ENCODE peak calls at places on chromosomes 11 and 22, in four cellular contexts. M, Z, P and D are unnamed samples.

GRCh38 chr11:124740277-124740882 is 638 bp downstream of the NRGN start:
- DNase-seq in P (peak; percentile 40), M (no peak), Z (peak; percentile 77), D (peak; percentile 82)

GRCh38 chr11:44806631-44807030 is 79.9 kb downstream of the TSPAN18 start:
- DNase-seq in Z (no peak), M (no peak), P (no peak), D (no peak)

GRCh38 chr11:95371147-95371546 is 140.1 kb upstream of the SESN3 start:
- DNase-seq in Z (no peak), P (no peak), M (no peak), D (no peak)

GRCh38 chr22:49720279-49720959 is 107.3 kb downstream of the BRD1 start:
- DNase-seq in P (no peak), M (peak; percentile 84), Z (no peak), D (no peak)

GRCh38 chr11:119680899-119681370 is 48.1 kb downstream of the NECTIN1 start:
- DNase-seq in M (no peak), Z (no peak), P (no peak), D (peak; percentile 85)

GRCh38 chr22:22697377-22698120 is 53.1 kb downstream of the GGTLC2 start:
- DNase-seq in Z (no peak), P (no peak), M (no peak), D (peak; percentile 34)

GRCh38 chr11:102287963-102288744 is 29.1 kb upstream of the BIRC3 start:
- DNase-seq in Z (no peak), M (no peak), P (peak; percentile 64), D (no peak)

GRCh38 chr11:17760102-17761029 is 25.8 kb downstream of the KCNC1 start:
- DNase-seq in M (no peak), Z (no peak), P (no peak), D (no peak)

GRCh38 chr11:61537326-61537725 is 28.8 kb downstream of the LRRC10B start:
- DNase-seq in P (no peak), M (no peak), Z (no peak), D (no peak)

GRCh38 chr11:109606256-109606655 is 184.3 kb downstream of the C11orf87 start:
- DNase-seq in Z (no peak), P (no peak), M (no peak), D (no peak)

GRCh38 chr11:78138694-78139421 is 568 bp downstream of the ALG8 start:
- DNase-seq in P (no peak), Z (no peak), M (no peak), D (no peak)

GRCh38 chr11:46352063-46352841 is 5.0 kb downstream of the DGKZ start:
- DNase-seq in P (peak; percentile 78), Z (no peak), M (no peak), D (peak; percentile 82)

GRCh38 chr11:130604606-130605005 is 156.2 kb downstream of the ADAMTS15 start:
- DNase-seq in P (no peak), M (no peak), Z (no peak), D (no peak)
- H3K4me1 ChIP-seq in P (no peaks in the 10 kb centered on the region), M (peaks cover 59% of the 10 kb centered on the region), Z (no peaks in the 10 kb centered on the region), D (no peaks in the 10 kb centered on the region)

DNA sequence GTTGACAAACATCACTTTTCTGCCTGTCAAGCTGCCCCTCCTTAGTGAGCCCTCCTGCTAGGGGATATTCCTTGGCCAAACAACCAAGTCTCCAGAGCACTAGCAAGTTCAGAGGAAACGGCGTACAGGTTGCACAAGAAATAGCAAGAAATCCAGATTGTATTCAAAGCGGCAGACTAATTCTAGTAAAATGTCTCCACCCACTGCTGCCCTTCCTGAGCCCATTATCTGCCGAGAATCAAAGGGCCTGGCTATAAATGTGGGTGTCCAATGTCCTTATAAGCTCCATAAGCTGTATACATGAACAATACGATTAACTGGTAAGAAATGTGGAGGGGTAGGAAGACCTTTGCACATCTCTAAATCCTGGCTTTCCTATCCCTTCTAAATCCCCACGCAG is 44.0 kb upstream of the AKIP1 start:
- DNase-seq in P (no peak), M (no peak), Z (no peak), D (no peak)
- H3K4me1 ChIP-seq in P (no peaks in the 10 kb centered on the region), M (peaks cover 55% of the 10 kb centered on the region), Z (peaks cover 45% of the 10 kb centered on the region), D (peaks cover 2% of the 10 kb centered on the region)

GRCh38 chr22:37237371-37238268 is 6.4 kb downstream of the RAC2 start:
- DNase-seq in Z (peak; percentile 31), M (no peak), P (no peak), D (peak; percentile 59)
- H3K4me1 ChIP-seq in Z (peaks cover 16% of the 10 kb centered on the region), M (no peaks in the 10 kb centered on the region), P (peaks cover 96% of the 10 kb centered on the region), D (no peaks in the 10 kb centered on the region)

GRCh38 chr22:32476804-32477203 is 2.2 kb downstream of the FBXO7 start:
- DNase-seq in P (no peak), M (no peak), Z (no peak), D (no peak)
- H3K4me1 ChIP-seq in P (peaks cover 32% of the 10 kb centered on the region), M (peaks cover 50% of the 10 kb centered on the region), Z (peaks cover 44% of the 10 kb centered on the region), D (peaks cover 5% of the 10 kb centered on the region)

DNA sequence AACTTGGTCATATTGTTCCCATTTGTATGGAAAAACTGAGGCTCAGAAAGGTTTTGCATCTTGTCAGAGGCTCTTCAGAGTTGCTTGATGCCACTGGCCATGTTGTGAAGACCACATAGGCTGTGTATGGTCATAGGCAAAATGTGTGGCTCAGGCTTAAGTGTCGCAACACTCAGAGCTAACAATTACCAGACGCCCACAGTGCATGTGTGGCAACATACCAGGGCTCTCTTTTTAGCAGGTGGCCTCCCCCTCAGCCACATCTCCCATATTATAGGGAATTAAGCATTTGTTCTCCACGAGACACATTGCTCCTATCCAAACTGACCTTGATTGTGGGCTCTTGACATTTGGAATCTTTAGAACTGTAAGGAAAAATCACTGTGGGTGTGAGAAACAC is 802.5 kb downstream of the DLG2 start:
- DNase-seq in P (no peak), Z (no peak), M (no peak), D (no peak)
- H3K4me1 ChIP-seq in P (no peaks in the 10 kb centered on the region), Z (no peaks in the 10 kb centered on the region), M (no peaks in the 10 kb centered on the region), D (no peaks in the 10 kb centered on the region)

GRCh38 chr11:33942954-33943353 is 51.1 kb upstream of the LMO2 start:
- DNase-seq in Z (no peak), P (no peak), M (no peak), D (peak; percentile 80)

GRCh38 chr11:33944345-33944692 is 52.4 kb upstream of the LMO2 start:
- DNase-seq in M (no peak), P (no peak), Z (no peak), D (no peak)

GRCh38 chr11:33945481-33946268 is 53.8 kb upstream of the LMO2 start:
- DNase-seq in P (no peak), Z (no peak), M (no peak), D (no peak)

GRCh38 chr11:33944693-33945424 is 53.0 kb upstream of the LMO2 start:
- DNase-seq in P (no peak), M (no peak), Z (no peak), D (no peak)

DNA sequence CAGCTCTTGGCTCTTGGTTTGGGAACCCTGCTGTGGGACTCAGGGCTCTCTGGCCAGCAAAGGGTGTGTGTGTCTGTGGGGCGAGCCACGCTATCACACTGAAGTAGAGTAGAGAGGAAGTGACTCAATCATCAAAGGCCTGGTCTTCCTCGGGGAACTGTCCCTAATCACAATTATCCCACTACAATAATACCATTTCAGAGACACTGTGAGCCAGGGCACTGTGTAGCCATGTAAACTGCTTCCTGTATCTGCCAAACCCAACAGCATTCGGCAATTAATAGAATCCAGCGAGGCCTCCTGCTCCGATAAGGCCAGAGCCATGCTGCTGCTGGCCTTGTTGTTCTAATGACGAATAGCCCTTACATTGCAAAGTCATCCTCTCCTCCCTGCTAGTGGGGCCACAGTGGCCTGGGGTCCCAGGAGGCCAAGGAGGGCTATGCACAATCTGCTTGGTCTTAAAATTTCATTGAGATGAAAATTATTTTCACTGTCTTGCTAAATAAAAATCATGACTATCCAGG is 49.8 kb upstream of the LMO2 start:
- DNase-seq in M (no peak), Z (no peak), P (no peak), D (no peak)
- H3K4me1 ChIP-seq in M (peaks cover 30% of the 10 kb centered on the region), Z (peaks cover 38% of the 10 kb centered on the region), P (no peaks in the 10 kb centered on the region), D (peaks cover 5% of the 10 kb centered on the region)

DNA sequence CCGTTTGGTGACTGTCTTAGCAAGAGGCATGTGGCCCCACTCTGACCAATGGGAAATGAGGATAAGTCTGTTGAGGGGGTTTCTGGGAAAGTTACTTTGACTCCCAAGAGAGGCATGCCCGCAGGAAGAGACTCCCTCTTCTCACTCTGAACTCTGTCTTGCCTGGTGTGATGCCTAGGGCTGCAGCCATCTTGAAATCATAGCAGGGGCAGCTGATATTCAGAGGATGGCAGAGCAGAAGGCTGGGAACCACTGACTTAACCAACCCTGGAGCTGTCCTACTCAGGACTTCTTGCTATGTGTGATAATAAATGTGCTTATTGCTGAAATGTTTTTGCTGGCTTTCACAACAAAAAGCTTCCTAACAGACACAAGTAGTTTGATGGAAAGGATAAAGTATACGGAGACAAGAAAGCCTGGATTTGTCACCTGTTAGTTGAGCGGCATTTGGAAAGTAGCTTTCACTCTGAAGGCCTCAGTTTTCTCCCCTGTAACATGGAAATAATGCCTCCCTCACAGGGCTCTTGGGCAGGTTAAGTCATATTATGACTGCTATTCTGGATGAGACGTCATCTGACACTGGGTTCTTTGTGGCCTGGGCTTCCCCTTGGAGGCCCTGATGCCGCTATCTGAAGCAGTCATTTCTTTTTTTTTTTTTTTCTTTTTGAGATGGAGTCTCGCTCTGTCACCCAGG is 128.5 kb downstream of the CEP164 start:
- DNase-seq in Z (no peak), M (no peak), P (no peak), D (no peak)
- H3K4me1 ChIP-seq in Z (no peaks in the 10 kb centered on the region), M (no peaks in the 10 kb centered on the region), P (no peaks in the 10 kb centered on the region), D (no peaks in the 10 kb centered on the region)